ENCODE peak calls at places on chromosomes 2 and 18, in nine cellular contexts. M is fibroblast of pulmonary artery, T is endothelial cell, P is B cell, U is astrocyte of the spinal cord, J is tibial artery, F is glutamatergic neuron, V is WTC11, K is K562. C is an unnamed sample.

GRCh38 chr2:149611100-149611820 is 23.7 kb upstream of the MMADHC start:
- DNase-seq in M (no peak), T (no peak), P (no peak), U (no peak), J (no peak), F (peak; percentile 21), V (peak; percentile 23), K (no peak), C (no peak)

GRCh38 chr18:354456-354855 is 86.6 kb upstream of the THOC1 start:
- DNase-seq in M (no peak), T (no peak), P (no peak), U (no peak), J (no peak), F (no peak), V (no peak), K (no peak), C (no peak)

GRCh38 chr2:236573066-236573929 is 3.7 kb downstream of the ACKR3 start:
- DNase-seq in M (no peak), T (no peak), P (no peak), U (no peak), J (no peak), F (no peak), V (no peak), K (no peak), C (no peak)

GRCh38 chr2:67561411-67561965 is 164.4 kb downstream of the ETAA1 start:
- DNase-seq in M (peak; percentile 94), T (no peak), P (no peak), U (peak; percentile 48), J (peak; percentile 25), F (no peak), V (no peak), K (peak; percentile 20), C (peak; percentile 84)

GRCh38 chr18:7429831-7430230 is 137.3 kb upstream of the PTPRM start:
- DNase-seq in M (no peak), T (no peak), P (no peak), U (no peak), J (no peak), F (no peak), V (no peak), K (no peak), C (no peak)

GRCh38 chr2:215769246-215769645 is 244.1 kb downstream of the MREG start:
- DNase-seq in M (no peak), T (no peak), P (no peak), U (no peak), J (no peak), F (no peak), V (no peak), K (no peak), C (no peak)

GRCh38 chr2:140454717-140455116 is 1674.5 kb upstream of the NXPH2 start:
- DNase-seq in M (peak; percentile 65), T (no peak), P (no peak), U (peak; percentile 75), J (no peak), F (no peak), V (no peak), K (no peak), C (peak; percentile 10)

GRCh38 chr2:26942543-26943295 is 27.7 kb upstream of the MAPRE3 start:
- DNase-seq in M (peak; percentile 64), T (peak; percentile 77), P (peak; percentile 69), U (peak; percentile 41), J (peak; percentile 52), F (peak; percentile 79), V (peak; percentile 87), K (peak; percentile 84), C (peak; percentile 63)

GRCh38 chr2:52404866-52405265 is 1362.7 kb upstream of the CHAC2 start:
- DNase-seq in M (no peak), T (no peak), P (no peak), U (no peak), J (no peak), F (no peak), V (no peak), K (no peak), C (no peak)

GRCh38 chr2:173858297-173858731 is 106.9 kb downstream of the SP3 start:
- DNase-seq in M (no peak), T (no peak), P (no peak), U (no peak), J (no peak), F (no peak), V (no peak), K (no peak), C (no peak)

GRCh38 chr18:65227970-65228369 is 522.8 kb upstream of the CDH7 start:
- DNase-seq in M (no peak), T (no peak), P (no peak), U (no peak), J (no peak), F (no peak), V (no peak), K (no peak), C (peak; percentile 8)
- TF ChIP-seq CTCF in M (no peak), T (no peak), P (no peak), U (no peak), J (no peak), F (no peak), V (no peak), K (no peak), C (no peak)

DNA sequence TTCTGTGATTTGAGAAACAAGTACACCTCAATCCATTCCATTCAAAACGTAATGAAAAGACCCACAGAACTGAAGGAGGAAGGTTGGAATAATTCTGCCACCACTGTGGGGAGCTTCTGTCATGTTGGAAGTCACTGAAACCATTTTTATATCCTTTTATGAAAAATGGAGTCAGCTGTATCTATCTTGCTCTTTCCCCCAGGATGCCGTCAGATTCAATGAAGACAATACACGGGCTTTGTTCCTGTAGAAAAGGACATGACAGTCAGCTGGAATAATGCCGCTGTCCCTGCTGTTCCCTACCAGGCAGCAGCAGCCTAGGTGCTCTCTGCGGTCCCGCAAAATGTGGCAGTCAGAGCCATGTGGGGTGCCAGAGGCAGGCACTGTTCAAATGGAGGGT is 52.5 kb upstream of the APCDD1 start:
- DNase-seq in M (no peak), T (no peak), P (no peak), U (no peak), J (no peak), F (no peak), V (no peak), K (no peak), C (no peak)
- TF ChIP-seq CTCF in M (no peak), T (no peak), P (no peak), U (no peak), J (no peak), F (no peak), V (no peak), K (no peak), C (no peak)

GRCh38 chr2:171254666-171255065 is 94.0 kb upstream of the TLK1 start:
- DNase-seq in M (no peak), T (no peak), P (no peak), U (no peak), J (no peak), F (no peak), V (no peak), K (no peak), C (no peak)

GRCh38 chr2:171249689-171250088 is 89.0 kb upstream of the TLK1 start:
- DNase-seq in M (no peak), T (no peak), P (no peak), U (no peak), J (no peak), F (no peak), V (no peak), K (no peak), C (no peak)

GRCh38 chr2:171253279-171253678 is 92.6 kb upstream of the TLK1 start:
- DNase-seq in M (no peak), T (no peak), P (no peak), U (no peak), J (no peak), F (no peak), V (no peak), K (no peak), C (no peak)

GRCh38 chr2:171248205-171248662 is 87.5 kb upstream of the TLK1 start:
- DNase-seq in M (no peak), T (no peak), P (peak; percentile 14), U (no peak), J (no peak), F (no peak), V (no peak), K (peak; percentile 29), C (no peak)

GRCh38 chr2:171253900-171254447 is 93.3 kb upstream of the TLK1 start:
- DNase-seq in M (no peak), T (no peak), P (no peak), U (no peak), J (no peak), F (no peak), V (no peak), K (no peak), C (no peak)
- TF ChIP-seq CTCF in M (no peak), T (peak; percentile 17), P (no peak), U (no peak), J (no peak), F (no peak), V (no peak), K (no peak), C (no peak)

GRCh38 chr2:238121511-238122286 is 16.8 kb upstream of the KLHL30 start:
- DNase-seq in M (no peak), T (no peak), P (no peak), U (no peak), J (no peak), F (peak; percentile 10), V (no peak), K (no peak), C (no peak)

GRCh38 chr2:238122287-238123217 is 15.9 kb upstream of the KLHL30 start:
- DNase-seq in M (no peak), T (no peak), P (no peak), U (no peak), J (no peak), F (peak; percentile 17), V (no peak), K (no peak), C (no peak)

GRCh38 chr2:238119756-238120462 is 18.6 kb upstream of the KLHL30 start:
- DNase-seq in M (no peak), T (no peak), P (no peak), U (no peak), J (no peak), F (peak; percentile 32), V (no peak), K (no peak), C (no peak)

GRCh38 chr2:238123218-238123971 is 15.1 kb upstream of the KLHL30 start:
- DNase-seq in M (no peak), T (no peak), P (no peak), U (no peak), J (no peak), F (peak; percentile 16), V (no peak), K (no peak), C (no peak)

DNA sequence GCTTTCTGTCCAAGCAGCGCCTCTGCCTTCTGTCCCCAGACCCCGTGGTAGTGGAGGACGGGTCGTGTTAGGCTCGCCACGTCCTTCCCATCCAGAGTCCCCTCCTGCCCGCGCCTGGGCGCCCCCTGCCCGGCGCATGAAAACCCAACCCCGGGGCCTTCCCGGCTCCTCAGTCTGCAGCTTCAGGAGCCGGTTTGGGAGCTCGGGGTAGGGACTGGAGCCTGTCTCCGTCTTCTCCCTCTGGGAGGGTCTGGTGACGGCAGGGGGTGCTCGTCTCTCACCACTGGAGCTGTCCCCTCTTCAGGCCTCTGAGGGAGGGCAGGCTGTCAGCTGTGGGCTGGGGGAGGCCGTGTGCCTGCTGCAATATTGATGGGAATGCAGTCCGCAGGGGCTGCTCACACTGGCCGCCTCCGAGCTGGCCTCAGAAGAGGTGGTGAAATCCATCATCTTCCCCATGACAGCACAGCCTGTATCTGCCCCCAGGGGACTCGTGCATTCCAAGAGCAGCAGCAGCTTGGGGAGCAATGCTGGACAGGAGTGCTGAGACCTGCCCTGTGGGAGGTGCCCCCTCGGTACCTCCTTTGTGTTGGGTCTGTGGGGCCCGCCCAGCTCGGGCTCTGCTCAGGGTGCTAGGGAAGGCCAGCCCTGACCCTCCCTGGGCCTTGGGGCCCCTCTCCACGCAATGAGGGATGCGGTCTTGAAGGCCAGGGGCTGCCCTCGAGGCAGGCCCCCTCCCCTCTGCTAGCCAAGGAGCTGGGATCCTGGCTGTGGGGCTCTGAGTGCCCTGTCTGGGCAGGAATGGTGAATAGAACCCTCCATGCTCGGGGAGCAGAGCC is 17.8 kb upstream of the KLHL30 start:
- DNase-seq in M (peak; percentile 40), T (no peak), P (no peak), U (no peak), J (no peak), F (peak; percentile 66), V (peak; percentile 49), K (no peak), C (no peak)
- TF ChIP-seq CTCF in M (peak; percentile 28), T (no peak), P (no peak), U (no peak), J (no peak), F (no peak), V (no peak), K (no peak), C (no peak)

C was measured in MCF 10A.